ENCODE peak calls at places on chromosomes 1 and 21, in five cellular contexts. J is HepG2, N is SK-N-SH, O is H1, X is GM12878. Z is an unnamed sample.
A peak's percentile ranks its signal among the peaks of the same experiment; 100 is the strongest.

GRCh38 chr21:38968887-38969543 is 163.3 kb downstream of the ETS2 start:
- DNase-seq in J (peak; percentile 70), N (no peak), O (no peak), X (no peak), Z (no peak)

GRCh38 chr21:41016472-41016871 is 151.5 kb upstream of the BACE2 start:
- DNase-seq in J (no peak), N (no peak), O (no peak), X (no peak), Z (no peak)

GRCh38 chr1:237677979-237678378 is 212.7 kb downstream of the ZP4 start:
- DNase-seq in J (no peak), N (peak; percentile 21), O (no peak), X (no peak), Z (no peak)

GRCh38 chr21:42426424-42426823 is 22.7 kb downstream of the UBASH3A start:
- DNase-seq in J (no peak), N (no peak), O (no peak), X (no peak), Z (no peak)

GRCh38 chr1:228958741-228959140 is 223.5 kb downstream of the RHOU start:
- DNase-seq in J (no peak), N (no peak), O (no peak), X (no peak), Z (no peak)

GRCh38 chr1:174366946-174367345 is 80.8 kb upstream of the GPR52 start:
- DNase-seq in J (no peak), N (no peak), O (no peak), X (no peak), Z (no peak)

GRCh38 chr1:225318706-225319575 is 108.9 kb downstream of the LBR start:
- DNase-seq in J (peak; percentile 54), N (peak; percentile 42), O (no peak), X (peak; percentile 2), Z (peak; percentile 59)

GRCh38 chr1:192539450-192540132 is 36.0 kb upstream of the RGS1 start:
- DNase-seq in J (peak; percentile 70), N (peak; percentile 7), O (no peak), X (no peak), Z (no peak)

GRCh38 chr1:228020686-228021525 is 14.1 kb downstream of the WNT3A start:
- DNase-seq in J (no peak), N (no peak), O (peak; percentile 37), X (no peak), Z (no peak)

GRCh38 chr1:109300650-109301151 is 6.1 kb downstream of the MYBPHL start:
- DNase-seq in J (no peak), N (no peak), O (no peak), X (no peak), Z (peak; percentile 50)

GRCh38 chr1:185787238-185787637 is 53.0 kb downstream of the HMCN1 start:
- DNase-seq in J (no peak), N (no peak), O (no peak), X (no peak), Z (no peak)

DNA sequence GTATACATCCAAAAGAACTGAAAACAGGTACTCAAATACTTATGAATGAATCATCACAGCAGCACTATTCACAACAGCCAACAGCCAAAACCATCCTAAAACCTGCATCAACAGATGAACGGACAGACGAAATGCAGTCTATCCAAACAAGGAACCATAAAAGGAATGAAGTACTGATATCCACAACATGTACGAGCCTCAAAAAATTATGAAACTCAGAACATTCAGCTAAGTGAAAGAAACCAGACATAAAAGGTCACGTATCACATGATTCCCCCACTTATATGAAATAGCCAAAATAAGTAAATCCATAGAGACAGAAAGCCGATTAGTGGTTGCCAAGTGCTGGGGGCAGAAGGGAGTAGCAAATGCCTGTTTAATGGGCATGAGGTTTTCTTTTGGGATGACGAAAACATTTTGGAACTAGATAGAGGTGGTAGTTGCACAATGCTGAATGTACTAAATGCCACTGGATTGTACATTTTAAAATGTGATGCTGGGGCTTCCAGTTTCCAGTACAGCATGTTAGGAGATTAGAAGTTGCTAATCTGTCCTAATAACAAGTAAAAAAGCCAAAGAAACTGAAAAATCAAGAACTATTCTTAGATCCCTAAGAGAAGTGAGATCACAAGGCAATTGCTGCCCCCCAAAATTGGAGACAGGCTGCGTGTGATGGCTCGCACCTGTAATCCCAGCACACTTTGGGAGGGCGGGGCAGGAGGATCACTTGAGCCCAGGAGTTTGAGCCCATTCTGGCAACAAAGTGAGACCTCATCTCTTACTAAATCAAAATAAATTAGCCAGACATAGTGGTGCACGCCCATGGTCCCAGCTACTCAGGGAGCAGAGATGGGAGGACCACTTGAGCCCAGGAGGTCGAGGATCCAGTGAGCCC is 25.3 kb downstream of the CLSTN1 start:
- DNase-seq in J (no peak), N (no peak), O (no peak), X (no peak), Z (no peak)
- TF ChIP-seq CHD2 in J (no peak), N (no peak), O (no peak), X (no peak), Z (no peak)

GRCh38 chr1:29121951-29122661 is 1.6 kb downstream of the TMEM200B start:
- DNase-seq in J (no peak), N (peak; percentile 79), O (peak; percentile 85), X (no peak), Z (no peak)

GRCh38 chr1:29122662-29122986 is 1.1 kb downstream of the TMEM200B start:
- DNase-seq in J (no peak), N (peak; percentile 49), O (peak; percentile 75), X (no peak), Z (no peak)

GRCh38 chr1:29120367-29120766 is 3.3 kb downstream of the TMEM200B start:
- DNase-seq in J (no peak), N (no peak), O (no peak), X (no peak), Z (no peak)

GRCh38 chr1:29120955-29121485 is 2.7 kb downstream of the TMEM200B start:
- DNase-seq in J (no peak), N (peak; percentile 91), O (peak; percentile 93), X (no peak), Z (no peak)

DNA sequence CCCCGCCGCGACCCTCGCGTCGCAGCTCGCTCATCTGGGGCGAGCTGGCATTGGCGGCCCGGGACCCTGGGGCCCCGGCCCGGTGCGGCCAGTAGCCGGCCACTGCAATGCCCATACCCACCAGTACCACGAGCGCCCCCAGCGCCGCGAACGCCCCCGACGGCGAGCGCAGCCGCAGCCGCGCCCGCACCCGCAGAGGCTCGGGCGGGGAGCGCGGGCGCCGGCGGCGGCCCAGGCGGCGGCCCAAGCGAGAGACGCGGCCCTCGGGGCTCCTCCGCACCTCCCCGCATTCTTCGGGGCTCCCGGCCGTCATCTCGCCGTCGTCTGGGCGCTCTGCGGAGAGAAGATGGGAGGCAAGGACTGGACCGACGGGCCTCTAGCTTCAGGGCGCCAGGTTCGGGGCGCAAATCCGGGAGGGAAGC is 2.2 kb downstream of the TMEM200B start:
- DNase-seq in J (no peak), N (peak; percentile 84), O (no peak), X (no peak), Z (no peak)
- TF ChIP-seq SIN3A in J (no peak), N (no peak), O (no peak), X (no peak), Z (no peak)

DNA sequence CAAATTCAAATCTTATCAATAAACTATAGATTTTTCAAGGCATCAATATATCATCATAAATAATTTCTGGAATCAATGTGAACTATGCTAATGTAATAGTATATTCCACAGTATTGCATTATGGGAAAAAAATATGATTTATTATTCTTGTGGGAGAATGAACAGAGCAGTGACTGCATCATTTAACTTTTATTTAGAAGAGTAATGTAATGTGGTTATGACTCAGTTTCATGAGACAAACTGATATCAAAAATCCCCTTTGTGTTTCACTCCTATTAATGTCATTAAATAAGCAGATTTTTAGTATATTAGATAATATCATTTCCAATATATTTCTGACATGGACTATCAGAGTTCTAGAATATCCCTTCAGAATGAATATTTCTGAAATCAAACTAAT is 187.6 kb downstream of the LRRC40 start:
- DNase-seq in J (no peak), N (no peak), O (no peak), X (no peak), Z (no peak)
- TF ChIP-seq RAD21 in J (no peak), N (no peak), O (no peak), X (no peak), Z (no peak)

DNA sequence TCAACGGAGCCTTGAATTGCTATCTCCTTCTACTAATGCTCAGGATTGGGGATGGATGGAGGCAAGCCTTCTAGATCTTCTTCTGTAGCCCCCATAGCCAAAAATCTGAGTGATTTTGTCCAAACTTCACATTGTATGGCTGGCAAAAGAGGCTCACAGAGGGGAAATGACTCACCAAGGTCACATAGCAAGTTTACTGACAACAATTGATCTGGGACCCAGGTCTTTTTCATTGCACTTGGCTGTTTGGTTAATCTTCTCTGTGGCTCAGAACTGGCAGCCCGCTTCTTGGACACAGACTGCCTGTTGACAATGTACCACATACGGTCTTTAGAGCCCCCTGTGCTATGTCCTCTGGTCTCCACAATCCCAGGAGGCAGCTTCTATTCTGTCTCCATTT is 3.0 kb upstream of the LACTBL1 start:
- DNase-seq in J (no peak), N (no peak), O (no peak), X (no peak), Z (no peak)
- TF ChIP-seq CHD2 in J (no peak), N (no peak), O (no peak), X (no peak), Z (no peak)

GRCh38 chr1:118504231-118504644 is 319.2 kb upstream of the SPAG17 start:
- DNase-seq in J (no peak), N (no peak), O (no peak), X (no peak), Z (no peak)
- TF ChIP-seq SIN3A in J (no peak), N (no peak), O (no peak), X (no peak), Z (no peak)

GRCh38 chr1:24308365-24309015 is 10.7 kb upstream of the GRHL3 start:
- DNase-seq in J (no peak), N (no peak), O (no peak), X (no peak), Z (no peak)
- TF ChIP-seq RAD21 in J (no peak), N (peak; percentile 22), O (peak; percentile 51), X (peak; percentile 44), Z (peak; percentile 37)

Z was measured in K562.